ENCODE peak calls at places on chromosome 19, in six cellular contexts. One of them, this sample, is unnamed.

GRCh38 chr19:50718255-50719118 is 1.1 kb downstream of the SHANK1 start:
- DNase-seq in Caco-2: no peak
- DNase-seq in thoracic aorta: no peak
- DNase-seq in fibroblast of pulmonary artery: no peak
- DNase-seq in body of pancreas: no peak
- DNase-seq in bronchial epithelial cell: no peak
- DNase-seq in this sample: no peak

GRCh38 chr19:12880551-12881171 is 588 bp downstream of the DNASE2 start:
- DNase-seq in body of pancreas: peak; percentile 50
- DNase-seq in thoracic aorta: no peak
- DNase-seq in Caco-2: no peak
- DNase-seq in bronchial epithelial cell: no peak
- DNase-seq in fibroblast of pulmonary artery: peak; percentile 26
- DNase-seq in this sample: no peak

GRCh38 chr19:48491793-48492123 is 19.9 kb downstream of the LMTK3 start:
- DNase-seq in body of pancreas: no peak
- DNase-seq in Caco-2: no peak
- DNase-seq in bronchial epithelial cell: no peak
- DNase-seq in thoracic aorta: no peak
- DNase-seq in fibroblast of pulmonary artery: no peak
- DNase-seq in this sample: no peak

GRCh38 chr19:2136796-2137195 is 14.6 kb downstream of the AP3D1 start:
- DNase-seq in fibroblast of pulmonary artery: no peak
- DNase-seq in body of pancreas: no peak
- DNase-seq in Caco-2: no peak
- DNase-seq in thoracic aorta: no peak
- DNase-seq in bronchial epithelial cell: no peak
- DNase-seq in this sample: no peak

GRCh38 chr19:3477506-3477905 is 2.8 kb downstream of the SMIM24 start:
- DNase-seq in Caco-2: no peak
- DNase-seq in thoracic aorta: no peak
- DNase-seq in bronchial epithelial cell: no peak
- DNase-seq in fibroblast of pulmonary artery: no peak
- DNase-seq in body of pancreas: no peak
- DNase-seq in this sample: no peak

GRCh38 chr19:58045411-58046050 is 11.7 kb downstream of the ZSCAN1 start:
- DNase-seq in Caco-2: no peak
- DNase-seq in body of pancreas: no peak
- DNase-seq in bronchial epithelial cell: no peak
- DNase-seq in thoracic aorta: no peak
- DNase-seq in fibroblast of pulmonary artery: no peak
- DNase-seq in this sample: no peak

GRCh38 chr19:13830761-13831481 is 35.7 kb downstream of the ZSWIM4 start:
- DNase-seq in body of pancreas: no peak
- DNase-seq in thoracic aorta: no peak
- DNase-seq in bronchial epithelial cell: peak; percentile 71
- DNase-seq in Caco-2: no peak
- DNase-seq in fibroblast of pulmonary artery: no peak
- DNase-seq in this sample: no peak

GRCh38 chr19:32869369-32870153 is at the start of gene SLC7A9:
- DNase-seq in body of pancreas: no peak
- DNase-seq in bronchial epithelial cell: no peak
- DNase-seq in fibroblast of pulmonary artery: no peak
- DNase-seq in Caco-2: peak; percentile 66
- DNase-seq in thoracic aorta: no peak
- DNase-seq in this sample: no peak

GRCh38 chr19:15282311-15282705 is 50.0 kb downstream of the BRD4 start:
- DNase-seq in Caco-2: no peak
- DNase-seq in bronchial epithelial cell: peak; percentile 89
- DNase-seq in thoracic aorta: no peak
- DNase-seq in fibroblast of pulmonary artery: no peak
- DNase-seq in body of pancreas: no peak
- DNase-seq in this sample: no peak

GRCh38 chr19:46503848-46504453 is 8.3 kb upstream of the PNMA8B start:
- DNase-seq in thoracic aorta: no peak
- DNase-seq in bronchial epithelial cell: no peak
- DNase-seq in body of pancreas: no peak
- DNase-seq in fibroblast of pulmonary artery: no peak
- DNase-seq in Caco-2: no peak
- DNase-seq in this sample: no peak

GRCh38 chr19:46692918-46693722 is 23.8 kb downstream of the PRKD2 start:
- DNase-seq in thoracic aorta: no peak
- DNase-seq in body of pancreas: no peak
- DNase-seq in Caco-2: no peak
- DNase-seq in bronchial epithelial cell: peak; percentile 55
- DNase-seq in fibroblast of pulmonary artery: peak; percentile 20
- DNase-seq in this sample: no peak

GRCh38 chr19:449916-450315 is 10.9 kb downstream of the SHC2 start:
- DNase-seq in body of pancreas: no peak
- DNase-seq in bronchial epithelial cell: no peak
- DNase-seq in Caco-2: no peak
- DNase-seq in fibroblast of pulmonary artery: no peak
- DNase-seq in thoracic aorta: no peak
- DNase-seq in this sample: no peak

GRCh38 chr19:372306-372890 is 27.8 kb upstream of the MIER2 start:
- DNase-seq in Caco-2: no peak
- DNase-seq in thoracic aorta: no peak
- DNase-seq in bronchial epithelial cell: no peak
- DNase-seq in fibroblast of pulmonary artery: peak; percentile 78
- DNase-seq in body of pancreas: no peak
- DNase-seq in this sample: no peak

DNA sequence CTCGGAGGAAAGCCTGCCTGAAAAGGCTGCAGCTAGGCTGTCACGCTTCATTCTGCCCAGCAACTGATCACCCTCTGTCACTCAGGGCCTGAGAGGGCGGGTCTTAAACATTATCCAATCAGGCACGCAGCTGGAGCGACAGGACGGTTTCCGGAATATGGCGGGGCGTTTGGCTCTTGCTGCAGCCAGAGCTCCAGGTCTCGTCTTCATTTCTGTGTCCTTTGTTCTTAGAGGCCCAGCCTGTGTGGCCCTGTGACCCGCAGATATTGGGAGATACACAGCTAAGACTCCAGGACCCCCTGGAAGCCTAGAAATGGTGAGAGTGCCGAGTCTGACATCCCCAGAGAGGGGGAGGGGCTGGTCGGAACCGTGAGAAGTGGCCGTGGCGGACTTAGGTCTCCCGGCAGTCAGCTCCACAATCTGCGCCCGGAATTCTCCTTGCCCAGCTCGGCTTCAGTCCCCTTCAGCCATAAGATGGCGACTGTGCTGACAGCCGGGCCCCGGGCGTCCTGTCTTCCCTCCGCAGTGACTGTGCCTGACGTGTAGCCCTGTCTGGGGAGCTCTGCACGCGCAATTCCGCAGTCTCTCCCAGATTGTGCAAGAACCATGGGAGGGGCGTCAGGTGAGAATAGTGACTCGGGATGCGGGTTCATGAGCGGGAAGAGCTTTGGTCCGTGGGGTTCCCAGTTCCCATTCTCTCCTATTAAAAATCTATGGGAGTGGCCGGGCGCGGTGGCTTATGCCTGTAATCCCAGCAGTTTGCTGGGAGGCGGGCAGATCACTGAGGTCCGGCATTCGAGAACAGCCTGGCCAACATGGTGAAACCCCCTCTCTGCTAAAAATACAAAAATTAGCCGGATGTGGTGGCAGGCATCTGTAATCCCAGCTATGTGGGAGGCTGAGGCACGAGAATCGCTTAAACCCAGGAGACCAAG is at the start of gene ZNF429:
- DNase-seq in bronchial epithelial cell: peak; percentile 87
- DNase-seq in thoracic aorta: peak; percentile 94
- DNase-seq in Caco-2: peak; percentile 72
- DNase-seq in body of pancreas: peak; percentile 92
- DNase-seq in fibroblast of pulmonary artery: peak; percentile 94
- DNase-seq in this sample: peak; percentile 86
- TF ChIP-seq CTCF in bronchial epithelial cell: peak; percentile 3
- TF ChIP-seq CTCF in thoracic aorta: no peak
- TF ChIP-seq CTCF in Caco-2: no peak
- TF ChIP-seq CTCF in body of pancreas: no peak
- TF ChIP-seq CTCF in fibroblast of pulmonary artery: no peak
- TF ChIP-seq CTCF in this sample: no peak

GRCh38 chr19:45323671-45324081 is 1.0 kb upstream of the CKM start:
- DNase-seq in body of pancreas: no peak
- DNase-seq in thoracic aorta: no peak
- DNase-seq in fibroblast of pulmonary artery: no peak
- DNase-seq in bronchial epithelial cell: no peak
- DNase-seq in Caco-2: no peak
- DNase-seq in this sample: no peak

GRCh38 chr19:45321848-45322247 is 827 bp downstream of the CKM start:
- DNase-seq in Caco-2: no peak
- DNase-seq in body of pancreas: no peak
- DNase-seq in fibroblast of pulmonary artery: no peak
- DNase-seq in bronchial epithelial cell: no peak
- DNase-seq in thoracic aorta: no peak
- DNase-seq in this sample: no peak

GRCh38 chr19:45322744-45323281 is at the start of gene CKM:
- DNase-seq in body of pancreas: no peak
- DNase-seq in Caco-2: no peak
- DNase-seq in fibroblast of pulmonary artery: no peak
- DNase-seq in thoracic aorta: no peak
- DNase-seq in bronchial epithelial cell: no peak
- DNase-seq in this sample: no peak

GRCh38 chr19:45322311-45322710 is 364 bp downstream of the CKM start:
- DNase-seq in bronchial epithelial cell: no peak
- DNase-seq in body of pancreas: no peak
- DNase-seq in fibroblast of pulmonary artery: no peak
- DNase-seq in Caco-2: no peak
- DNase-seq in thoracic aorta: no peak
- DNase-seq in this sample: no peak

DNA sequence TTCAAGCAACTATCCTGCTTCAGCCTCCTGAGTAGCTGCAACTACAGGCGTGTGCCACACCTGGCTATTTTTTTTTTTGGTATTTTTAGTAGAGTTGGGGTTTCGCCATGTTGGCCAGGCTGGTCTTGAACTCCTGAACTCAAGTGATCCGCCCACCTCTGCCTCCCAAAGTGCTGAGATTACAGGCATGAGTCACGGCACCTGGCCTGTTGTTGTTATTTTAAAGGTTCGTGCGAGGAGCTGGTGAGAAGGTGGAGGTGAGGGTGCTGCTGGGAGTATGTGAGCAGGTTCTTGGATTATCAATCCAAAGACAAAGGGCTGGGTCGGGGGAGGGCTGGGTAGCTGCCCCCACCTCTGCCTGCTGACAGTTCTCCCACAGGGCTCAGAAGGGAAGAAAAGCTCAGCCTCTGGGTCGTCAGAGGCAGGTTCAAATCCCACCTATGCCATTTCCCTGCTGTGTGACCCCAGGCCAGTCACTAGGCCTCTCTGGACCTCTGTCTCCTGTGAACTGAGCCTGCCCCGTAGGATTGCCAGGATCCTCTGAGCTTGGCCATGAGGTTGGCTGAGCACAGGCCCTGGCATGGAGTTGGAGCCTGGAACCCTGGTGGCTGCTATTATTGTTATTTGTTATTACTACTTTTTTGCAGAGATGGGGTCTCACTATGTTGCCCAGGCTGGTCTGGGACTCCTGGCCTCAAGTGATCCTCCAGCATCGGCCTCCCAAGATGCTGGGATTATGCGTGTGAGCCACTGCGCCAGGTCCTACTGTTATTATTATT is 1.5 kb downstream of the CKM start:
- DNase-seq in body of pancreas: no peak
- DNase-seq in Caco-2: no peak
- DNase-seq in thoracic aorta: no peak
- DNase-seq in fibroblast of pulmonary artery: no peak
- DNase-seq in bronchial epithelial cell: no peak
- DNase-seq in this sample: no peak
- TF ChIP-seq CTCF in body of pancreas: no peak
- TF ChIP-seq CTCF in Caco-2: no peak
- TF ChIP-seq CTCF in thoracic aorta: no peak
- TF ChIP-seq CTCF in fibroblast of pulmonary artery: no peak
- TF ChIP-seq CTCF in bronchial epithelial cell: no peak
- TF ChIP-seq CTCF in this sample: no peak

GRCh38 chr19:18074192-18074591 is 12.5 kb downstream of the IL12RB1 start:
- DNase-seq in bronchial epithelial cell: no peak
- DNase-seq in Caco-2: no peak
- DNase-seq in body of pancreas: no peak
- DNase-seq in thoracic aorta: no peak
- DNase-seq in fibroblast of pulmonary artery: no peak
- DNase-seq in this sample: no peak
- TF ChIP-seq CTCF in bronchial epithelial cell: peak; percentile 9
- TF ChIP-seq CTCF in Caco-2: peak; percentile 27
- TF ChIP-seq CTCF in body of pancreas: no peak
- TF ChIP-seq CTCF in thoracic aorta: no peak
- TF ChIP-seq CTCF in fibroblast of pulmonary artery: no peak
- TF ChIP-seq CTCF in this sample: no peak

DNA sequence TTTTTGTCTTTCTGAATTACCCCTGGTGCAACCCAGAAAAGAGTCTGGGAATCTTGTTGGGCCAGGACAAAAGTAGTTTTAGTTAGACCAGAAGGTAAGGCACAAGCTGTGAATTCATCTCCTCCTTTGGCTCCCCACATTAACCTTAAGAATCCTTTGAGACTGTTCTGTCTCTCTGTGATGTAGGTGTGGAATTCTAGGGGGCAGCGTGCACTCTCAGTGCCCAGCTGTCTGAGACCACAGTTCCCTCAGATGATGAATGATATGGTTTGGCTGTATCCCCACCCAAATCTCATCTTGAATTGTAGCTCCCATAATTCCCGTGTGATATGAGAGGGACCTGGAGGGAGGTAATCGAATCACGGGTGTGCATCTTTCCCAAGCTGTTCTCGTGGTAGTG is 43.9 kb downstream of the ZNF506 start:
- DNase-seq in Caco-2: no peak
- DNase-seq in fibroblast of pulmonary artery: no peak
- DNase-seq in body of pancreas: no peak
- DNase-seq in thoracic aorta: no peak
- DNase-seq in bronchial epithelial cell: no peak
- DNase-seq in this sample: no peak
- TF ChIP-seq CTCF in Caco-2: no peak
- TF ChIP-seq CTCF in fibroblast of pulmonary artery: no peak
- TF ChIP-seq CTCF in body of pancreas: no peak
- TF ChIP-seq CTCF in thoracic aorta: no peak
- TF ChIP-seq CTCF in bronchial epithelial cell: no peak
- TF ChIP-seq CTCF in this sample: no peak

DNA sequence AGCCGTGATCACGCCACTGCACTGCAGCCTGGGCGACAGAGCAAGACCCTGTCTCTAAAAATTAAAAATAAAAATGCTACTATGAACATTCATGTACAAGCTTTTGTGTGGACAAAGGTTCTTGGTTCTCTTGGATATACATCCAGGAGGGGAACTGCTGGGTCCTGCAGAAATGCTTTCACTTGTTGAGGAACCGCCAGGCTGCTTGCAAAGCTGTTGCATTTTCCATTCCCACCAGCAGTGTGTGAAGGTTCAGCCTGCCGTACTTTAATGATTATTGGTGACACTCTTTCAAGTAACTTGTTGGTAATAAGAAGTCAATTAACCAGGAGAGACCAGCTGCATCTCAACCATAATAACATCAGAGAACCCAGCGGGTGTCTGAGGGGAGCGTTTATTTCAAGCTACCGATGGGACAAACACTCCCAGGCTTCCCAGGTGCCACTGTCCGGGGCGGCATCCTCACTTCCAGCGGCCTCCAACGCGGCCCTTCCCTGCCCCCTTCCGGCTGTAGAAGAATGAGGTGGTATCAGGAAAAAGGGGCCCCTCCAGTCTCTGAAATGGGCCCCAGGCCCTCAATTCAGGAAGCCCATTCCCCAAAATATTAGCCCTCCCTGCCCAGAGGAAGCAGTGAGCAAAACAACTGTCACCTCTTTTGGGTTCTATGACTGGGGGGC is 15.2 kb upstream of the PPP1R12C start:
- DNase-seq in thoracic aorta: no peak
- DNase-seq in fibroblast of pulmonary artery: no peak
- DNase-seq in body of pancreas: no peak
- DNase-seq in bronchial epithelial cell: no peak
- DNase-seq in Caco-2: no peak
- DNase-seq in this sample: no peak
- TF ChIP-seq CTCF in thoracic aorta: no peak
- TF ChIP-seq CTCF in fibroblast of pulmonary artery: no peak
- TF ChIP-seq CTCF in body of pancreas: no peak
- TF ChIP-seq CTCF in bronchial epithelial cell: no peak
- TF ChIP-seq CTCF in Caco-2: peak; percentile 41
- TF ChIP-seq CTCF in this sample: no peak